ENCODE peak calls at places on chromosomes 16 and 17, in five cellular contexts. L is SK-N-SH, R is GM12878, P is HepG2, A is K562. V is an unnamed sample.

GRCh38 chr17:45020354-45021138 is 30.9 kb downstream of the DCAKD start:
- DNase-seq in L (no peak), R (no peak), P (no peak), A (no peak), V (no peak)

GRCh38 chr17:81324177-81324905 is 29.2 kb upstream of the SLC38A10 start:
- DNase-seq in L (peak; percentile 50), R (no peak), P (no peak), A (no peak), V (no peak)

GRCh38 chr17:1649844-1650409 is at the start of gene RILP:
- DNase-seq in L (no peak), R (no peak), P (peak; percentile 89), A (peak; percentile 78), V (peak; percentile 24)

GRCh38 chr16:80564394-80564793 is 23.6 kb downstream of the DYNLRB2 start:
- DNase-seq in L (no peak), R (no peak), P (no peak), A (no peak), V (no peak)

GRCh38 chr17:72677714-72678390 is 414.6 kb downstream of the SLC39A11 start:
- DNase-seq in L (no peak), R (no peak), P (no peak), A (no peak), V (no peak)

GRCh38 chr16:19210175-19210924 is 42.3 kb downstream of the SYT17 start:
- DNase-seq in L (no peak), R (peak; percentile 79), P (no peak), A (no peak), V (peak; percentile 27)

GRCh38 chr16:15460601-15461000 is 26.2 kb downstream of the BMERB1 start:
- DNase-seq in L (no peak), R (no peak), P (no peak), A (no peak), V (no peak)

GRCh38 chr16:17241264-17241835 is 229.4 kb downstream of the XYLT1 start:
- DNase-seq in L (no peak), R (no peak), P (no peak), A (no peak), V (no peak)

GRCh38 chr17:39772987-39773664 is 35.4 kb downstream of the GRB7 start:
- DNase-seq in L (no peak), R (no peak), P (no peak), A (no peak), V (no peak)

GRCh38 chr16:8391219-8391757 is 199.0 kb downstream of the TMEM114 start:
- DNase-seq in L (no peak), R (no peak), P (peak; percentile 64), A (no peak), V (no peak)

GRCh38 chr16:31525113-31525512 is 2.6 kb upstream of the AHSP start:
- DNase-seq in L (no peak), R (no peak), P (no peak), A (no peak), V (no peak)

GRCh38 chr17:43917348-43918025 is 10.2 kb upstream of the MPP2 start:
- DNase-seq in L (no peak), R (no peak), P (no peak), A (peak; percentile 37), V (no peak)

GRCh38 chr17:12765544-12765943 is 23.8 kb upstream of the ARHGAP44 start:
- DNase-seq in L (no peak), R (no peak), P (no peak), A (peak; percentile 6), V (no peak)

GRCh38 chr17:11538366-11538765 is 59.9 kb upstream of the DNAH9 start:
- DNase-seq in L (no peak), R (no peak), P (no peak), A (no peak), V (no peak)

GRCh38 chr17:82287849-82288601 is 14.5 kb upstream of the CSNK1D start:
- DNase-seq in L (no peak), R (no peak), P (peak; percentile 97), A (peak; percentile 76), V (peak; percentile 91)

GRCh38 chr16:65884018-65884417 is 482.5 kb upstream of the CDH5 start:
- DNase-seq in L (no peak), R (no peak), P (no peak), A (no peak), V (no peak)

GRCh38 chr17:19390951-19391350 is 4.0 kb upstream of the MFAP4 start:
- DNase-seq in L (no peak), R (no peak), P (no peak), A (no peak), V (no peak)

GRCh38 chr16:72677662-72678447 is 370.1 kb downstream of the ZFHX3 start:
- DNase-seq in L (no peak), R (no peak), P (peak; percentile 87), A (no peak), V (no peak)

GRCh38 chr17:7573324-7574080 is 5.9 kb upstream of the CD68 start:
- DNase-seq in L (peak; percentile 94), R (no peak), P (peak; percentile 86), A (peak; percentile 77), V (no peak)

GRCh38 chr16:71645450-71645849 is 19.5 kb downstream of the MARVELD3 start:
- DNase-seq in L (peak; percentile 44), R (no peak), P (peak; percentile 67), A (peak; percentile 22), V (no peak)

GRCh38 chr16:79821911-79822310 is 221.4 kb upstream of the MAF start:
- DNase-seq in L (no peak), R (no peak), P (no peak), A (no peak), V (no peak)

GRCh38 chr17:57597531-57598453 is 147.3 kb downstream of the CCDC182 start:
- DNase-seq in L (peak; percentile 82), R (no peak), P (peak; percentile 67), A (peak; percentile 61), V (peak; percentile 65)

GRCh38 chr17:77140878-77141767 is at the start of gene SEC14L1:
- DNase-seq in L (peak; percentile 89), R (no peak), P (peak; percentile 68), A (peak; percentile 77), V (no peak)

GRCh38 chr16:879986-880385 is 79.5 kb upstream of the GNG13 start:
- DNase-seq in L (no peak), R (no peak), P (no peak), A (no peak), V (no peak)

GRCh38 chr17:40884708-40885512 is at the start of gene KRT20:
- DNase-seq in L (no peak), R (no peak), P (no peak), A (no peak), V (no peak)

GRCh38 chr17:15263680-15264079 is 1.4 kb downstream of the PMP22 start:
- DNase-seq in L (no peak), R (no peak), P (no peak), A (no peak), V (no peak)

GRCh38 chr17:15264542-15264941 is 584 bp downstream of the PMP22 start:
- DNase-seq in L (no peak), R (no peak), P (no peak), A (no peak), V (no peak)

GRCh38 chr17:15261818-15262290 is 3.3 kb downstream of the PMP22 start:
- DNase-seq in L (no peak), R (no peak), P (no peak), A (no peak), V (no peak)

GRCh38 chr17:15262291-15263205 is 2.6 kb downstream of the PMP22 start:
- DNase-seq in L (peak; percentile 84), R (no peak), P (no peak), A (peak; percentile 80), V (peak; percentile 87)

DNA sequence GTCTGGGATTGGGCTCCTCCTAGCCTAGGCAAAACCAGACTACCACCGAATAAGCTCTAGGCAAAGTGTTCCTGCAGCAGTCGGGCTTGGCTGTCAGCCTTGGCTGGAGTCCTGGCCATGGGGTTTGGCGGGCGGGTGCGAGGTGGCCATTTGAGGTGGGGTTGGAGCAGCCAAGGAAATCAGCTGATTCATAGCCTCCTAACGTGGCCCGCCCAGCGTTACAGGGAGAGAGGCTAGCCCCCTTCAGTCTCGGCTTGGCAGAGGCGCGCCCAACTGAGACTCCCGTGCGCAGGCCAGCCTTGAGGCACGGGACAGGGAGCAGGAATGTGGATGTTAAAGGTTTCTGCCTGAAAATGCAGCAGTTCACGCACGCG is 1.9 kb downstream of the PMP22 start:
- DNase-seq in L (peak; percentile 72), R (no peak), P (no peak), A (no peak), V (no peak)
- TF ChIP-seq ZBTB33 in L (no peak), R (no peak), P (no peak), A (no peak), V (no peak)

DNA sequence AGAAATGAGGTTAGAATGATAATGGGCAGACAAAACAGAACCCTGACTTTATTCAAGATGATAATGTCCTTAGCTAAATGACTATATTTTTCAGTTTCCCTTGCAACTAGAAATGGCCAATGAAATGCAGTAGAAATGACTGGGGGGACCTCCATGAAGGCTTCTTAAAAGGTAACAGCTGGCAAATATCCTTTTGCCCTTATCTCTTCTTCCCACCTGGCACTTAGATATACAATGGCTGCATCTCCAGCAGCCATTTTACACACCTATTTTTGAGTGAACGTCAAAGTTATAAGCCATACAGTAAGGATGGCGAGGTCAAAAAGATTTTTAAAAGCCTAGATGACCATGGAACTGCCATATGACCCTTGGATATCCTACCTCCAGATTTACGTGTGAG is 39.9 kb downstream of the USP32 start:
- DNase-seq in L (no peak), R (no peak), P (no peak), A (no peak), V (no peak)
- H3K79me2 ChIP-seq in L (peaks cover 97% of the 10 kb centered on the region), R (peaks cover 6% of the 10 kb centered on the region), P (peaks cover 24% of the 10 kb centered on the region), A (peaks cover 93% of the 10 kb centered on the region), V (peaks cover 14% of the 10 kb centered on the region)

GRCh38 chr16:56681939-56682702 is at the start of gene MT1X:
- DNase-seq in L (peak; percentile 95), R (peak; percentile 7), P (peak; percentile 87), A (peak; percentile 92), V (peak; percentile 81)

GRCh38 chr16:56683424-56684162 is 1.3 kb downstream of the MT1X start:
- DNase-seq in L (no peak), R (no peak), P (no peak), A (no peak), V (no peak)

GRCh38 chr16:56684256-56684925 is 2.1 kb downstream of the MT1X start:
- DNase-seq in L (no peak), R (no peak), P (no peak), A (no peak), V (no peak)

GRCh38 chr16:56684926-56685590 is 2.8 kb downstream of the MT1X start:
- DNase-seq in L (no peak), R (no peak), P (no peak), A (no peak), V (no peak)

DNA sequence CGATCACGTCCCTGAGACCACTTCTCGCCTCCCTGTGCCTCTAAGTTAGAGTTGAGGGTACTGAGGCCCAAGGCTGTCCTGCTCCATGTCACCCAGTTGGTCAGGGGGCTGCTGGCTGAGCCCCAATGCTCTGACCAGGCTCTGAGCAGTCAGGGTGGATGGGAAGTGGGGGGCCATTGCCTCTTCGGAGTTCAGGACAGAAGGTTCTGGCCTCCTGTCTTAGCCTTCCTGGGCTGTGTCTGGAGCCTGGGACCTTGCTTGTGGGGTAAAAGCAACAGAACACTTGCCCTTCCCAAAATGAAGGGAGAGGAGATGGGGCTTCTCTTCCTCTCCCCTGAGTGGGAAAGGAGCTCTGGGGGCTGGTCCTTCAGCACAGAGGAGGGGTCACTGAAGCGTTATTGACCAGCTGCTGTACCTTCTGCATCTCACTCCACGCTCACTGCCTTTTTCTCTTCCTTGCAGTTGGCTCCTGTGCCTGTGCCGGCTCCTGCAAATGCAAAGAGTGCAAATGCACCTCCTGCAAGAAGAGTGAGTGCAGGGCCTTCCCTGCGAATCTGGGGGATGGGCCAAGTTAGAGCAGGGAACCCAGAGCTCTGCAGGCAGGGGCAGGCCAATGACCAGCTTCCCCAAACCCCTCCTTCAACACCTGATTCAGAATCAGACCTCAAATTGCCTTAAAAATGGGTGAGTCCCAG is 580 bp downstream of the MT1X start:
- DNase-seq in L (no peak), R (no peak), P (no peak), A (no peak), V (no peak)
- TF ChIP-seq ZBTB33 in L (no peak), R (no peak), P (no peak), A (no peak), V (no peak)

GRCh38 chr17:297758-298157 is 54.8 kb downstream of the RPH3AL start:
- DNase-seq in L (no peak), R (no peak), P (no peak), A (no peak), V (no peak)
- H3K79me2 ChIP-seq in L (no peaks in the 10 kb centered on the region), R (no peaks in the 10 kb centered on the region), P (no peaks in the 10 kb centered on the region), A (no peaks in the 10 kb centered on the region), V (no peaks in the 10 kb centered on the region)